ENCODE peak calls at places on chromosomes 12 and 14, in nine cellular contexts. H is sigmoid colon, B is ovary, Q is right lobe of liver, J is H1, F is heart left ventricle, X is transverse colon, N is IMR-90, R is HepG2. M is an unnamed sample.

GRCh38 chr14:63452796-63453195 is 90.4 kb downstream of the PPP2R5E start:
- DNase-seq in H (no peak), B (no peak), Q (no peak), J (no peak), F (no peak), X (no peak), N (no peak), R (no peak), M (no peak)

GRCh38 chr12:59252731-59253130 is 332.4 kb upstream of the LRIG3 start:
- DNase-seq in H (no peak), B (no peak), Q (no peak), J (no peak), F (no peak), X (no peak), N (no peak), R (no peak), M (no peak)

GRCh38 chr12:100793182-100793581 is 1.4 kb upstream of the ANO4 start:
- DNase-seq in H (no peak), B (peak), Q (no peak), J (no peak), F (no peak), X (no peak), N (peak), R (no peak), M (peak)

GRCh38 chr12:49244161-49244560 is 20.7 kb upstream of the TUBA1C start:
- DNase-seq in H (no peak), B (no peak), Q (no peak), J (no peak), F (no peak), X (no peak), N (peak), R (no peak), M (no peak)

GRCh38 chr14:33120966-33121365 is 182.3 kb downstream of the NPAS3 start:
- DNase-seq in H (no peak), B (no peak), Q (no peak), J (no peak), F (no peak), X (no peak), N (no peak), R (no peak), M (no peak)

GRCh38 chr12:72273499-72273837 is 1.3 kb downstream of the TRHDE start:
- DNase-seq in H (no peak), B (peak), Q (no peak), J (no peak), F (no peak), X (no peak), N (no peak), R (no peak), M (no peak)

GRCh38 chr14:62081956-62082355 is 319.7 kb downstream of the SNAPC1 start:
- DNase-seq in H (no peak), B (no peak), Q (no peak), J (no peak), F (no peak), X (no peak), N (no peak), R (no peak), M (no peak)

GRCh38 chr14:23095196-23096108 is at the start of gene C14orf119:
- DNase-seq in H (peak), B (peak), Q (peak), J (peak), F (peak), X (peak), N (peak), R (peak), M (peak)

GRCh38 chr12:86698581-86698980 is 442.4 kb upstream of the MGAT4C start:
- DNase-seq in H (no peak), B (no peak), Q (no peak), J (no peak), F (no peak), X (no peak), N (peak), R (no peak), M (no peak)

GRCh38 chr14:79661762-79662161 is 549.5 kb downstream of the DIO2 start:
- DNase-seq in H (no peak), B (no peak), Q (no peak), J (no peak), F (no peak), X (no peak), N (peak), R (no peak), M (no peak)

GRCh38 chr12:30602678-30603077 is 93.0 kb downstream of the IPO8 start:
- DNase-seq in H (no peak), B (no peak), Q (no peak), J (no peak), F (no peak), X (no peak), N (no peak), R (no peak), M (no peak)

GRCh38 chr12:64077922-64078321 is 144.2 kb downstream of the KICS2 start:
- DNase-seq in H (no peak), B (no peak), Q (no peak), J (no peak), F (no peak), X (no peak), N (no peak), R (peak), M (no peak)

GRCh38 chr14:91249841-91250616 is 5.5 kb upstream of the GPR68 start:
- DNase-seq in H (no peak), B (no peak), Q (no peak), J (no peak), F (no peak), X (peak), N (no peak), R (peak), M (peak)

GRCh38 chr14:89417469-89418225 is 614 bp upstream of the FOXN3 start:
- DNase-seq in H (peak), B (peak), Q (peak), J (no peak), F (peak), X (peak), N (peak), R (peak), M (peak)

GRCh38 chr14:26820101-26820500 is 222.3 kb upstream of the NOVA1 start:
- DNase-seq in H (no peak), B (no peak), Q (no peak), J (no peak), F (no peak), X (no peak), N (no peak), R (no peak), M (no peak)

GRCh38 chr14:73785336-73785833 is 66.2 kb upstream of the PTGR2 start:
- DNase-seq in H (peak), B (no peak), Q (no peak), J (no peak), F (no peak), X (peak), N (peak), R (peak), M (peak)

GRCh38 chr14:103258211-103258610 is 75.8 kb upstream of the EIF5 start:
- DNase-seq in H (no peak), B (no peak), Q (no peak), J (no peak), F (no peak), X (no peak), N (no peak), R (no peak), M (no peak)

GRCh38 chr14:69715725-69716482 is 51.0 kb upstream of the SRSF5 start:
- DNase-seq in H (peak), B (peak), Q (no peak), J (no peak), F (peak), X (peak), N (peak), R (no peak), M (no peak)

GRCh38 chr14:49303952-49304516 is 282.1 kb downstream of the RPS29 start:
- DNase-seq in H (no peak), B (no peak), Q (no peak), J (no peak), F (no peak), X (no peak), N (peak), R (no peak), M (peak)

GRCh38 chr14:68011629-68012028 is 192.1 kb downstream of the RAD51B start:
- DNase-seq in H (no peak), B (no peak), Q (no peak), J (no peak), F (no peak), X (no peak), N (peak), R (no peak), M (no peak)

GRCh38 chr12:120262852-120263724 is 2.4 kb downstream of the PXN start:
- DNase-seq in H (peak), B (no peak), Q (no peak), J (no peak), F (peak), X (no peak), N (no peak), R (no peak), M (no peak)

GRCh38 chr14:34029921-34030334 is 79.1 kb upstream of the EGLN3 start:
- DNase-seq in H (peak), B (peak), Q (no peak), J (no peak), F (peak), X (peak), N (no peak), R (no peak), M (peak)

GRCh38 chr14:73467377-73467776 is 9.0 kb upstream of the NUMB start:
- DNase-seq in H (no peak), B (no peak), Q (no peak), J (no peak), F (no peak), X (no peak), N (peak), R (no peak), M (no peak)

GRCh38 chr12:4268549-4269181 is 4.9 kb upstream of the CCND2 start:
- DNase-seq in H (no peak), B (no peak), Q (no peak), J (no peak), F (no peak), X (no peak), N (no peak), R (no peak), M (no peak)

GRCh38 chr12:38662851-38663250 is 242.5 kb downstream of the CPNE8 start:
- DNase-seq in H (no peak), B (no peak), Q (no peak), J (no peak), F (no peak), X (no peak), N (no peak), R (no peak), M (no peak)

GRCh38 chr12:38669530-38669929 is 235.9 kb downstream of the CPNE8 start:
- DNase-seq in H (no peak), B (no peak), Q (no peak), J (no peak), F (no peak), X (no peak), N (no peak), R (no peak), M (no peak)

GRCh38 chr12:38666425-38666824 is 239.0 kb downstream of the CPNE8 start:
- DNase-seq in H (no peak), B (no peak), Q (no peak), J (no peak), F (no peak), X (no peak), N (no peak), R (no peak), M (no peak)

GRCh38 chr12:38669081-38669480 is 236.3 kb downstream of the CPNE8 start:
- DNase-seq in H (no peak), B (no peak), Q (no peak), J (no peak), F (no peak), X (no peak), N (no peak), R (no peak), M (no peak)

DNA sequence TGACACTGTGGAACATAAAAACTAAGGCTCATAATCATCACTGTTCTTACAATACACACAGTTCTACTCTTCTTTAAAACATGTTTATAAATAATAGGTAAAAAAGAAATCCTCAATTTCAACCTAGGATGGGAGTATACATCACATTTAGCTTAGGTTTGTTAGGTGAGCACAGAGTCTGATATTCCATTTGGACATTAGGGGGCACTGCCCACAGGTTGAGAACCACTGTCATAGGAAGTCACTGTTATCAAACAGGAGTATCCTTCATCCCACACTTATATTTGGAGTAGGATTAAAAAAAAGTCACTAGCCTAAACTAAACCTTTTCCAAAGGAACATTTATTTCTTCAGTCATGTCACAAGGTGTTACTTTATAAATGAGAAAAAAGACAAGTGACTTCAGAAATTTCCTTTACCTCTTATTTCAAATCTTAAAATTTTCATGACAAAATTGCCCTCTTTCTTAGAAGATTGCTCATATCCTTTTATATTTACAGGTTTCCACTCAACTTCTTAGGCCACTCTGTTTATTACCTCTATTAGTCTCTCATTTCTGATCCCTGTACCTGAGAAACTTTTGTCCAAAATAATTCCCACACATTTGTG is 240.6 kb downstream of the CPNE8 start:
- DNase-seq in H (no peak), B (no peak), Q (no peak), J (no peak), F (no peak), X (peak), N (no peak), R (peak), M (no peak)
- TF ChIP-seq CTCF in H (no peak), B (no peak), Q (peak), J (peak), F (peak), X (peak), N (no peak), R (peak), M (peak)

DNA sequence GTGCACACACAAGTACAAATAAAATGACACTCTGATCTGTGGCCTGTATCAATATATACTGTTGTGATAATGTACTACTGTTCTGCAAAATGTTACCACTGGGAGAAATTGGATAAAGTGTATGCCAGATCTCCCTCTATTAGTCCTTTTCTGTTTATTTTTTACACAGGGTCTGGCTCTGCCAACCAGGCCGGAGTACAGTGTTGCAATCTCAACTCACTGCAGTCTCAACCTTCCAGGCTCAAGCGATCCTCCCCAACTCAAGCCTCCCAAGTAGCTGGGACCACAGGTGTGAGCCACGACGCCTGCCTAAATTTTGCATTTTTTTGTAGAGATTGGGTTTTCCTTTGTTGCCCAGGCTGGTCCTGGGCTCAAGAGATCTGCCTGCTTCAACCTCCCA is 1.9 kb downstream of the NT5DC3 start:
- DNase-seq in H (no peak), B (no peak), Q (peak), J (no peak), F (no peak), X (no peak), N (no peak), R (peak), M (peak)
- TF ChIP-seq POLR2A in H (no peak), B (no peak), Q (no peak), J (no peak), F (no peak), X (no peak), N (no peak), R (no peak), M (no peak)

DNA sequence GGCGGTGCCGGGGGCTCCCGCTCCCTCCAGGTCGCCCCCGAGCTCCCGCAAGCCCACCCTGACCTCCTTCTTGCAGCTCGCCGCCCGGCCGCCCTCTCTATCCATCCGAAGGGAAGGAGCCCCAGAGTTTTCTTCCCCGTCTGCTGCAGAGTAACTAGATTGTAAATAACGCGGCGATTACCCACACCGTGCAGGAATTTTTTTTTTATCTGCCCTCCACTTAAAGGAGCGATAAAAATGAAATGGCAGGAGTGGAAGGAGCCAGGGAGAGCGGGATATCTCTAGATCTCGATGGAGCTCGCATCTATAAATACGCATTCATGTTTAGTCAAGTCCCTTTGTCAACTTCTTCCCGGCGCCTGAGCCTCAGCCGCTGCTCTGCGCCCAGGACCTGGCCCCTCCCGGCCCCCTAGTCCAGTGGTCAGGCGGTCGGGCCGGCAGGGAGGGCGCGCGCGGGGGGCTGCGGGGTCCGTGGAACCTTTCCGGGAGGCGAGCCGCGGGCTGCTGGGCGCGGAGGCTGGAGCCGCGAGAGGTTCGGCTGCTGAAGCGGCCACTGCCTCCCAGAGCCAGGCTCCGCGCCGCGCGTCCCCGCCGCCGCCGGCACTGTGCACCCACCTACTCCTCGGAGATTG is 386.0 kb downstream of the BCAT1 start:
- DNase-seq in H (no peak), B (peak), Q (peak), J (no peak), F (peak), X (peak), N (peak), R (no peak), M (no peak)
- H3K27ac ChIP-seq in H (peak), B (peak), Q (peak), J (no peak), F (peak), X (peak), N (peak), R (no peak), M (no peak)

DNA sequence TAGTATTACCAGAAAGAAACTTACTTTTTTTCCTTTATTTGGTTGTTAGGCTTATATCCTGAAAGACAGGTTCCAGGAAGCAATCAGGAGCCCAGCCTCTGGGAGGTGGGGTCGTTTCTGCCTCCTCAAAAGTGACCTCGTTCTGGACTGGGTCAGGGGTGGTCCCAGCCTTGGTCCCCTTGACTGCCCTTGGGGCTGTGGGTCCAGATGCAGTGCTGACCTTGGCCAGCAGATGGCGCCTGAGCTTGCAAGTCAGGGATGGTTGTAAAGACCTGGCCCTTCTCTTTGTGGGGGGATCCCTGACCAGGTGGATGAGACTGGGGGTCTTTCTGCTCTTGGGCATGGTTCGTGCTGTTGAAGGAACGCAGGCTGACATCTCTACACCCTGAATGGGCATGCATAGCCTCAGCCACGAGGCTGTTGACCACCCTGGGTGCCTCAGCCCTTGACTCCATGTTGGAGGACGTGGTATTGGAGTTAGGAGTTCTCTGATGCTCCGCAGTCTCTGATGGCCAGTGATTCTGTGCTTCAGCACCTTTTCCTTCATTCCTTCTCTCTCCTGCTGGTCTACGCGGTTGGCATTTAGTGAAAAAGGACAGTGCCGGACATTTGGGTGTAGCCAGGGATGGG is 62.4 kb downstream of the ADCK1 start:
- DNase-seq in H (peak), B (peak), Q (peak), J (peak), F (peak), X (peak), N (peak), R (peak), M (peak)
- TF ChIP-seq CTCF in H (peak), B (peak), Q (peak), J (peak), F (peak), X (peak), N (peak), R (peak), M (peak)

GRCh38 chr12:53184828-53185227 is 4.1 kb upstream of the CSAD start:
- DNase-seq in H (no peak), B (no peak), Q (no peak), J (no peak), F (no peak), X (no peak), N (no peak), R (no peak), M (peak)
- TF ChIP-seq POLR2A in H (no peak), B (no peak), Q (no peak), J (no peak), F (no peak), X (no peak), N (no peak), R (no peak), M (no peak)

DNA sequence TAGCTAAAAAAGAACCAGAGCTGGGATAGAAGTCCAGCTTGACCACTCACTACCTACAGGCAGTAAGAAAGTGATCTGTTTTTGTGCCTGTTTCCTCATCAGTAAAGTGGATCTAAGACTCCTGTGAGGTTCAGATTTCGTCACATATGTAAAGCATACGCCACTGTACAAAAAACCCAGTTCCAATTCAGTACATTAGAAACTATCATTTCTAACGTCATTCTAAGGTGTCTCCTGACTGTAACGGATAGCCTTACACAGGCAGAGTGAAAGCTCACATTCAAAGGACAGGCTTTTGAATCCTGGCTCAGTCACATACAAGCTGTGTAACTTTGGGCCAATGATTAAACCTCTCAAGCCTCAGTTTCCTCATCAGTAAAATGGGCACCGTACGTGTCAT is 3.5 kb downstream of the SLC15A4 start:
- DNase-seq in H (no peak), B (no peak), Q (no peak), J (no peak), F (no peak), X (no peak), N (no peak), R (no peak), M (no peak)
- H3K27ac ChIP-seq in H (peak), B (no peak), Q (peak), J (no peak), F (peak), X (peak), N (no peak), R (no peak), M (no peak)

GRCh38 chr12:57895337-57896138 is 45.8 kb upstream of the ATP23 start:
- DNase-seq in H (no peak), B (no peak), Q (no peak), J (no peak), F (no peak), X (no peak), N (peak), R (no peak), M (no peak)

GRCh38 chr12:57897296-57897974 is 43.9 kb upstream of the ATP23 start:
- DNase-seq in H (no peak), B (no peak), Q (no peak), J (no peak), F (no peak), X (no peak), N (no peak), R (no peak), M (no peak)

GRCh38 chr12:57896437-57897201 is 44.7 kb upstream of the ATP23 start:
- DNase-seq in H (peak), B (peak), Q (peak), J (no peak), F (peak), X (peak), N (peak), R (no peak), M (peak)

GRCh38 chr12:57894577-57895292 is 46.6 kb upstream of the ATP23 start:
- DNase-seq in H (no peak), B (no peak), Q (no peak), J (no peak), F (no peak), X (no peak), N (no peak), R (no peak), M (no peak)

GRCh38 chr12:57896139-57896436 is 45.3 kb upstream of the ATP23 start:
- DNase-seq in H (no peak), B (peak), Q (no peak), J (no peak), F (no peak), X (no peak), N (no peak), R (no peak), M (no peak)
- TF ChIP-seq CTCF in H (no peak), B (no peak), Q (no peak), J (no peak), F (no peak), X (peak), N (no peak), R (no peak), M (peak)